ENCODE peak calls at places on chromosomes 3 and 15, in five cellular contexts. L, K, P, G and C are unnamed samples. For H3K4me1 and H3K36me3, the result is how much of the 10 kb centered on the place peaks cover.

GRCh38 chr3:45182915-45183881 is 37.0 kb upstream of the CDCP1 start:
- DNase-seq in L (peak), K (peak), P (peak), G (peak), C (peak)

GRCh38 chr3:64667138-64667537 is 20.7 kb downstream of the ADAMTS9 start:
- DNase-seq in L (no peak), K (no peak), P (no peak), G (no peak), C (peak)

GRCh38 chr3:115758076-115758763 is 134.9 kb downstream of the GAP43 start:
- DNase-seq in L (no peak), K (no peak), P (no peak), G (no peak), C (no peak)

GRCh38 chr3:174215426-174215825 is 643.7 kb upstream of the NAALADL2 start:
- DNase-seq in L (peak), K (no peak), P (no peak), G (no peak), C (no peak)

GRCh38 chr3:183158552-183159006 is 4.0 kb downstream of the LAMP3 start:
- DNase-seq in L (peak), K (no peak), P (no peak), G (no peak), C (no peak)

GRCh38 chr3:14434105-14434504 is 31.7 kb downstream of the SLC6A6 start:
- DNase-seq in L (peak), K (no peak), P (no peak), G (no peak), C (no peak)

GRCh38 chr15:81016253-81017068 is 15.7 kb downstream of the TLNRD1 start:
- DNase-seq in L (no peak), K (no peak), P (no peak), G (no peak), C (no peak)

GRCh38 chr3:19399356-19399755 is 251.0 kb downstream of the KCNH8 start:
- DNase-seq in L (no peak), K (no peak), P (no peak), G (no peak), C (no peak)

GRCh38 chr15:51499379-51499976 is 123.1 kb downstream of the DMXL2 start:
- DNase-seq in L (peak), K (no peak), P (no peak), G (no peak), C (no peak)

GRCh38 chr15:35195031-35195430 is 109.9 kb upstream of the NANOGP8 start:
- DNase-seq in L (no peak), K (no peak), P (no peak), G (no peak), C (no peak)

GRCh38 chr3:128076783-128077624 is 24.8 kb downstream of the SEC61A1 start:
- DNase-seq in L (no peak), K (no peak), P (no peak), G (peak), C (no peak)

GRCh38 chr3:134621824-134622223 is 29.0 kb downstream of the KY start:
- DNase-seq in L (peak), K (no peak), P (no peak), G (no peak), C (no peak)

GRCh38 chr3:65914740-65915366 is 123.9 kb downstream of the MAGI1 start:
- DNase-seq in L (no peak), K (no peak), P (no peak), G (no peak), C (no peak)

GRCh38 chr3:181549266-181549665 is 162.5 kb upstream of the SOX2 start:
- DNase-seq in L (no peak), K (no peak), P (no peak), G (no peak), C (no peak)

GRCh38 chr15:98292442-98293240 is 332.1 kb downstream of the ARRDC4 start:
- DNase-seq in L (no peak), K (no peak), P (no peak), G (peak), C (peak)

GRCh38 chr3:184711366-184712247 is at the start of gene MAGEF1:
- DNase-seq in L (peak), K (peak), P (no peak), G (peak), C (peak)

GRCh38 chr15:33101036-33101435 is 93.5 kb downstream of the FMN1 start:
- DNase-seq in L (no peak), K (no peak), P (no peak), G (no peak), C (no peak)

DNA sequence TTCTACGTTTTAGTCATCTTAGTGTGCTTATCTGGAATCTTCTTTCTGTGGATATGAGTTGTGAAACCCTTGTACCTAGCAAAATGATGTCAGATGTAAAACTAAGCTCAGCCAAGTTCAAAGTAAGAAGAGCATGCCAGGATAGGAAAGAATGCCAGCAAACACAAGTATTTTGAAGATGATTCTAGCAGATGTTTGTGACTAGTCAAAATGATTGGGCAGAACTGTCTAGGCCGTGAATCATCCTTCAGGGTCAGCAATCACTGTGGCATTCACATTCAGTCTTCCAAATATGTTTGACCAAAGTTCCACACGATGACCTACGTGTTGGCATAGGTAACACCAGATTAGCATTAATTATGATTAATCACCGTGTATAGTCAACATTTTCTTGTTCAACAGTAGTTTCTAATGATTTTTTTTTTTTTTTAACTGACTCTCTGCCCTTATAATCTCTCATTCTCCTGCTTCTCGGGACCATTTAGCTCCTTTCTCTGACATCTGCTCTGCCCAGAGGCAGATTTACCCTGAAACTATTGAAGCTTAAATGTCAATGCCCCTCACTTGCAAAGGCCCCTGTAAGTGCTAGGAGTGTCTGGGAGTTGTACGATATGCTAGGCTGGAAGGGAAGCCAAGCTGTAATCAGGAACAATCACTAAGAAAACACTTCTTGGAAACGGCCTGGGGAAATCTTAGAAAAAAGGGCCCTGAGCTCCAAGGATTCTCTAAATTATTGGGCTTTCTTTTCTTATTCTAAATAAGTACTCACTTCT is 5.7 kb upstream of the PLOD2 start:
- DNase-seq in L (peak), K (no peak), P (no peak), G (no peak), C (no peak)
- H3K4me1 ChIP-seq in L (under half), K (under half), P (half or more), G (under half), C (under half)

GRCh38 chr15:101543026-101543390 is 53.5 kb upstream of the PCSK6 start:
- DNase-seq in L (no peak), K (no peak), P (no peak), G (no peak), C (no peak)
- H3K36me3 ChIP-seq in L (under half), K (under half), P (under half), G (under half), C (under half)

DNA sequence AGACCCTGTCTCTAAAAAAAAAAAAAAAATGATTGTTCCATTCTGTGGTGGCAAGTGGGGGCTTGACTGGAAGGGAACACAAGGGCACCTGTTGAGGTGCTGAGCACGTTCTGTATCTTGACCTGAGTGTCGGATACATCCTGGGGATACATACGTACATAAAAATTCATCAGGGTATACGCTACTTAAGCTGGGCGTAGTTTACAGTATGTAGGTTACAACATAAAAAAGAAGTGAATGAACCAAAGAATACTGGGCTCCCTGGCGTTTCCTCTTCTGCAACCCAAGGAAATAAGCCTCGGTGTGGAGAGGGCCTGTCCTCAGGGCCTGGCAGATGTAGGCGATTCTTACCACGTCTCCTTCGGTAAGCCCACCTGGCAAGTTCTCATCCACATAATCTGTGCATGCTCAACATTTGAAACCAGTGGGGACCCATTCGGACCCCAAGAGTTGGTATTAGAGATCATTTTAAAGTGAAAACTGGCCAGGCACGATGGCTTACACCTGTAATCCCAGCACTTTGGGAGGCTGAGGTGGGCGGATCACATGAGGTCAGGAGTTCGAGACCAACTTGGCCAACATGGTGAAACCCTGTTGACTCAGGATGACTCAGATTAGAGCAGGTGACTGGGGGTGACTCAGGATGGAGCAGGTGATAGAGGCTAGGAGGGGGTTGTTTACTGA is 5.1 kb upstream of the MUC20 start:
- DNase-seq in L (peak), K (no peak), P (no peak), G (peak), C (no peak)
- H3K27ac ChIP-seq in L (no peak), K (no peak), P (no peak), G (no peak), C (no peak)

GRCh38 chr3:177725165-177725564 is 527.9 kb upstream of the TBL1XR1 start:
- DNase-seq in L (no peak), K (no peak), P (no peak), G (no peak), C (no peak)
- H3K4me1 ChIP-seq in L (under half), K (under half), P (under half), G (under half), C (under half)

DNA sequence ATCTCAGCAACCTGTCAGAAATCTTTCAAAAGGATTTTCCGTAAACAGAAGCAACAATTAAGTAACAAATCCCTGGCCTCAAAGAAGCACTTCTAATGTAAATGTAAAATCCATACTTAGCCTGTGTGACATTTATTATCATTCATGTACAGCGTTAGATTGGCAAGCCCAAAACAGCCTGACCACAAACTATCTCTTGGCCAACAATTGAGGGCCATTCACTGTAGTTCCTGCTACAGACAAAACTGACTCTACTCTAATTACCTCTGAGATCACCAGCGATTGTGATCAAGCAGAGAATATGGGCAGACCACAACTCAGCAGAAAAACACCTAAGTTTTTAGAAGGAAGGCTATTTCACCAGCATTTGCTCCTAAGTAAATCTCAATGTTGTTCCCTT is 9.2 kb downstream of the SHQ1 start:
- DNase-seq in L (no peak), K (no peak), P (no peak), G (no peak), C (no peak)
- H3K36me3 ChIP-seq in L (under half), K (under half), P (half or more), G (under half), C (under half)

GRCh38 chr15:24856397-24857093 is 98.2 kb upstream of the SNRPN start:
- DNase-seq in L (peak), K (peak), P (no peak), G (peak), C (peak)
- H3K27ac ChIP-seq in L (peak), K (peak), P (no peak), G (no peak), C (no peak)

GRCh38 chr3:16289144-16289889 is 24.3 kb downstream of the OXNAD1 start:
- DNase-seq in L (peak), K (no peak), P (no peak), G (no peak), C (no peak)
- H3K4me1 ChIP-seq in L (under half), K (under half), P (under half), G (under half), C (under half)

GRCh38 chr15:43529587-43530345 is 12.4 kb downstream of the MAP1A start:
- DNase-seq in L (no peak), K (no peak), P (no peak), G (no peak), C (no peak)
- H3K36me3 ChIP-seq in L (under half), K (under half), P (under half), G (under half), C (under half)

GRCh38 chr15:67924359-67924974 is 84.6 kb upstream of the RNU6-1 start:
- DNase-seq in L (no peak), K (no peak), P (no peak), G (no peak), C (no peak)

GRCh38 chr15:67922971-67923646 is 83.3 kb upstream of the RNU6-1 start:
- DNase-seq in L (no peak), K (no peak), P (no peak), G (no peak), C (no peak)

GRCh38 chr15:67920524-67921240 is 80.8 kb upstream of the RNU6-1 start:
- DNase-seq in L (no peak), K (no peak), P (no peak), G (no peak), C (no peak)

GRCh38 chr15:67923647-67923971 is 83.8 kb upstream of the RNU6-1 start:
- DNase-seq in L (peak), K (no peak), P (no peak), G (no peak), C (no peak)

GRCh38 chr15:67922106-67922505 is 82.3 kb upstream of the RNU6-1 start:
- DNase-seq in L (no peak), K (no peak), P (no peak), G (no peak), C (no peak)
- H3K27ac ChIP-seq in L (no peak), K (peak), P (no peak), G (no peak), C (peak)